ENCODE peak calls at places on chromosomes 1 and 21, in four cellular contexts. T, V, Z and P are unnamed samples.

GRCh38 chr1:43883321-43883720 is 50.3 kb upstream of the ARTN start:
- DNase-seq in V (no peak), T (no peak), Z (no peak), P (no peak)

GRCh38 chr1:40495315-40495903 is 13.2 kb upstream of the EXO5 start:
- DNase-seq in V (no peak), T (no peak), Z (no peak), P (no peak)

GRCh38 chr1:10638559-10639300 is 157.7 kb downstream of the CASZ1 start:
- DNase-seq in V (no peak), T (no peak), Z (no peak), P (no peak)

GRCh38 chr1:19079983-19080472 is 123.6 kb upstream of the IFFO2 start:
- DNase-seq in T (no peak), Z (no peak), V (no peak), P (no peak)

GRCh38 chr1:107550358-107550757 is 409.5 kb downstream of the NTNG1 start:
- DNase-seq in T (no peak), Z (no peak), V (no peak), P (no peak)

GRCh38 chr1:92424376-92424775 is 62.3 kb downstream of the GFI1 start:
- DNase-seq in Z (no peak), V (no peak), T (no peak), P (peak)

GRCh38 chr1:43304287-43304615 is 3.5 kb downstream of the TIE1 start:
- DNase-seq in T (no peak), Z (no peak), V (no peak), P (no peak)

GRCh38 chr21:45138199-45139002 is 64.0 kb downstream of the ADARB1 start:
- DNase-seq in V (peak), T (peak), Z (peak), P (peak)

GRCh38 chr1:166026143-166026542 is 140.7 kb downstream of the FAM78B start:
- DNase-seq in V (no peak), T (no peak), Z (no peak), P (no peak)

GRCh38 chr1:27593341-27594326 is 10.3 kb downstream of the AHDC1 start:
- DNase-seq in Z (no peak), T (no peak), V (no peak), P (no peak)

GRCh38 chr21:43277481-43278351 is 108.9 kb downstream of the CRYAA start:
- DNase-seq in V (no peak), Z (no peak), T (no peak), P (no peak)

GRCh38 chr21:44857127-44857892 is 16.2 kb downstream of the PTTG1IP start:
- DNase-seq in V (no peak), T (no peak), Z (no peak), P (no peak)